ENCODE peak calls at places on chromosomes 1 and 21, in six cellular contexts. One of them, this sample, is unnamed.

GRCh38 chr1:11516961-11517635 is 38.1 kb downstream of the DISP3 start:
- DNase-seq in HCT116: no peak
- DNase-seq in IMR-90: no peak
- DNase-seq in vagina: no peak
- DNase-seq in breast epithelium: peak
- DNase-seq in stomach: no peak
- DNase-seq in this sample: no peak

GRCh38 chr1:54645806-54646676 is 4.5 kb downstream of the MROH7 start:
- DNase-seq in HCT116: no peak
- DNase-seq in IMR-90: peak
- DNase-seq in vagina: no peak
- DNase-seq in breast epithelium: no peak
- DNase-seq in stomach: no peak
- DNase-seq in this sample: no peak

GRCh38 chr1:234600418-234601216 is 9.4 kb downstream of the IRF2BP2 start:
- DNase-seq in HCT116: peak
- DNase-seq in IMR-90: no peak
- DNase-seq in vagina: no peak
- DNase-seq in breast epithelium: no peak
- DNase-seq in stomach: peak
- DNase-seq in this sample: no peak

GRCh38 chr1:32898958-32899357 is 2.2 kb downstream of the TMEM54 start:
- DNase-seq in HCT116: no peak
- DNase-seq in IMR-90: no peak
- DNase-seq in vagina: no peak
- DNase-seq in breast epithelium: no peak
- DNase-seq in stomach: no peak
- DNase-seq in this sample: no peak

GRCh38 chr1:221606216-221606615 is 135.7 kb downstream of the DUSP10 start:
- DNase-seq in HCT116: no peak
- DNase-seq in IMR-90: no peak
- DNase-seq in vagina: no peak
- DNase-seq in breast epithelium: no peak
- DNase-seq in stomach: no peak
- DNase-seq in this sample: no peak

GRCh38 chr1:37765937-37766664 is 1.2 kb upstream of the EPHA10 start:
- DNase-seq in HCT116: peak
- DNase-seq in IMR-90: no peak
- DNase-seq in vagina: no peak
- DNase-seq in breast epithelium: no peak
- DNase-seq in stomach: no peak
- DNase-seq in this sample: no peak

GRCh38 chr21:34936874-34937563 is 112.1 kb downstream of the RUNX1 start:
- DNase-seq in HCT116: no peak
- DNase-seq in IMR-90: no peak
- DNase-seq in vagina: no peak
- DNase-seq in breast epithelium: no peak
- DNase-seq in stomach: no peak
- DNase-seq in this sample: no peak

GRCh38 chr1:221766210-221766609 is 24.3 kb upstream of the DUSP10 start:
- DNase-seq in HCT116: no peak
- DNase-seq in IMR-90: peak
- DNase-seq in vagina: no peak
- DNase-seq in breast epithelium: no peak
- DNase-seq in stomach: no peak
- DNase-seq in this sample: no peak

GRCh38 chr1:165481820-165482532 is 37.0 kb upstream of the RXRG start:
- DNase-seq in HCT116: peak
- DNase-seq in IMR-90: peak
- DNase-seq in vagina: no peak
- DNase-seq in breast epithelium: no peak
- DNase-seq in stomach: peak
- DNase-seq in this sample: no peak

GRCh38 chr1:70877343-70877742 is 170.3 kb downstream of the PTGER3 start:
- DNase-seq in HCT116: no peak
- DNase-seq in IMR-90: no peak
- DNase-seq in vagina: no peak
- DNase-seq in breast epithelium: no peak
- DNase-seq in stomach: no peak
- DNase-seq in this sample: no peak

GRCh38 chr1:228410015-228410414 is 3.4 kb upstream of the TRIM11 start:
- DNase-seq in HCT116: no peak
- DNase-seq in IMR-90: peak
- DNase-seq in vagina: no peak
- DNase-seq in breast epithelium: no peak
- DNase-seq in stomach: no peak
- DNase-seq in this sample: peak

GRCh38 chr1:167650266-167651160 is 20.5 kb downstream of the RCSD1 start:
- DNase-seq in HCT116: no peak
- DNase-seq in IMR-90: no peak
- DNase-seq in vagina: no peak
- DNase-seq in breast epithelium: no peak
- DNase-seq in stomach: no peak
- DNase-seq in this sample: peak

GRCh38 chr1:245512181-245512888 is 357.6 kb downstream of the KIF26B start:
- DNase-seq in HCT116: no peak
- DNase-seq in IMR-90: no peak
- DNase-seq in vagina: no peak
- DNase-seq in breast epithelium: no peak
- DNase-seq in stomach: no peak
- DNase-seq in this sample: no peak

GRCh38 chr1:2087766-2088165 is 37.6 kb downstream of the PRKCZ start:
- DNase-seq in HCT116: no peak
- DNase-seq in IMR-90: no peak
- DNase-seq in vagina: no peak
- DNase-seq in breast epithelium: no peak
- DNase-seq in stomach: no peak
- DNase-seq in this sample: no peak

GRCh38 chr1:212364985-212365384 is 49.7 kb downstream of the PACC1 start:
- DNase-seq in HCT116: no peak
- DNase-seq in IMR-90: peak
- DNase-seq in vagina: no peak
- DNase-seq in breast epithelium: no peak
- DNase-seq in stomach: no peak
- DNase-seq in this sample: no peak

DNA sequence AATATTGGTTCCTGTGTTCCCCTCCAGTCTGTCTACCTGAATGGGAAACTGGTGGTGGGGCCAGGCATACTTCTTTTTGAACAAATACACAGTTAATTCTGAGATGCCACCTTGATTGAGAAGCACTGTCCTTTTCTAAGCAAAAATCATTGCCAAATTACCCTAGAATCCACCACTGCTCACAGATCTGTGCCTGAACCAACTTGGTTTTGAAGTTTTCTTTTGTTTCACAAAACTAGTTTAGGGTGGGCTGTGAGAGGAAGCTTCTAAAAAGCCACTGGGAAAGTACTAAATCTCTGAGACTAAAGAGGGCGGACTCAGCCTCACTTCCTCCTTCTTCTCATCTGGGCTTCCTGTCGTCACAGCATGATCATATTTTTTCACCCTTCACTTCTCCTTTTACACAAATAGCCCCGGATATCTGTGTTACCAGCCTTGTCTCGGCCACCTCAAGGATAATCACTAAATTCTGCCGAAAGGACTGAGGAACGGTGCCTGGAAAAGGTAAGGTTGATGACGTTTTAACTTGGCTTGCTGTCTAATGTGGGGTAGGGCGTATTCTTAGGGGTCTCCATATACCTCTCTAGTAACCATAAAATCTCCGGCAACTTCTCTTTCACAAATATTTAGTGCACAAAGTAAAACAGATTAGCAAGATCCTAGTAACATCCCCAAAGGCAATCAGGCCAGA is at the start of gene CD53:
- DNase-seq in HCT116: no peak
- DNase-seq in IMR-90: no peak
- DNase-seq in vagina: no peak
- DNase-seq in breast epithelium: no peak
- DNase-seq in stomach: no peak
- DNase-seq in this sample: no peak
- TF ChIP-seq POLR2A in HCT116: no peak
- TF ChIP-seq POLR2A in IMR-90: no peak
- TF ChIP-seq POLR2A in vagina: no peak
- TF ChIP-seq POLR2A in breast epithelium: no peak
- TF ChIP-seq POLR2A in stomach: no peak
- TF ChIP-seq POLR2A in this sample: peak

DNA sequence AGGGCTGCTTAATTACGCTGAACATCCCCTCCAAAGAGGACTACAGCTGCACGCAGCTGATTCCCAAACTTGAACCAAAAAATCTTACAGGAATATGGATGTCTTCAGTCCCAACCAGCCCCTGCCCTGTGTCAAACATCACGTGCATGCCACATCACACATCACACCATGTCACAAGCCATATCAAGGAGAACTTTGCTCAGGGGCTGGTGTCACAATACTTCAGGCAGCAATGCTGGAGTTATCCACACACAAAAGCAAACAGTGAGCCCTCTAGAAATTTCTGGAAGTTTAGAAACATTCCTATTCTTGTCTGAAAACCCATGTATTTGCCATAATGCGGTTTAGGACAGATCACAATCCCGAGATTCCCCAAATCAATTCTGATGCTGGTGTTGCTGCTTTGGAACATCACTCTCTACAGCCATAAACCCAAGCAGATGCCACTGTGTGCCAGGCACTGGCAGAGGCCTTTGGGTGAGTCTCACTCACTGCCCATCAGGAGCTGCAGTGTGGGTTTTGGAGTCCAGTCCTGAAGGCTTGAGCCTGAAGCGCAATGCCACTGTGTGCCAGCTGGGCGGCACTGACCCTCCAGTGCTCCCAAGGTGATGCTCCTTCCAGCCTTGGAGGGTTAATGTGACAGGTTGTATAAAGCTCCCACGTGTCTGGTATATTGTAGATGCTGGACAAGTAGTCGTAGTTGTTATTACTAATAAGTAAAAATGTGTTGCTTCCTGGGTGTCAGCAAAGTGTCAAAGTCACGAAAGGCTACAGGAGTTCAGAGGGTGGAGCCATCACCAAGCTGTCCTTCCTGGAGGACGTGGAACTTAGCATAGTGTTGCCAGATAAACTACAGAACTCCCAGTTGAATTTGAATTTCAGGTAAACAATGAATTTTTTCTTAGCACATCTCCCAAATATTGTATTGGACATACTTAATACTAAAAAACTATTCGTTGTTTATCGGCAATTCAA is 20.1 kb upstream of the EFNA1 start:
- DNase-seq in HCT116: no peak
- DNase-seq in IMR-90: no peak
- DNase-seq in vagina: no peak
- DNase-seq in breast epithelium: no peak
- DNase-seq in stomach: no peak
- DNase-seq in this sample: peak
- TF ChIP-seq POLR2A in HCT116: no peak
- TF ChIP-seq POLR2A in IMR-90: no peak
- TF ChIP-seq POLR2A in vagina: no peak
- TF ChIP-seq POLR2A in breast epithelium: no peak
- TF ChIP-seq POLR2A in stomach: no peak
- TF ChIP-seq POLR2A in this sample: no peak

GRCh38 chr1:203009185-203009584 is 2.0 kb downstream of the TMEM183A start:
- DNase-seq in HCT116: no peak
- DNase-seq in IMR-90: peak
- DNase-seq in vagina: no peak
- DNase-seq in breast epithelium: no peak
- DNase-seq in stomach: no peak
- DNase-seq in this sample: no peak

GRCh38 chr1:203011582-203011981 is 4.4 kb downstream of the TMEM183A start:
- DNase-seq in HCT116: no peak
- DNase-seq in IMR-90: no peak
- DNase-seq in vagina: no peak
- DNase-seq in breast epithelium: no peak
- DNase-seq in stomach: no peak
- DNase-seq in this sample: no peak

GRCh38 chr1:203001986-203002385 is 5.2 kb upstream of the TMEM183A start:
- DNase-seq in HCT116: no peak
- DNase-seq in IMR-90: no peak
- DNase-seq in vagina: no peak
- DNase-seq in breast epithelium: no peak
- DNase-seq in stomach: no peak
- DNase-seq in this sample: no peak

GRCh38 chr1:203002951-203003350 is 4.2 kb upstream of the TMEM183A start:
- DNase-seq in HCT116: no peak
- DNase-seq in IMR-90: no peak
- DNase-seq in vagina: no peak
- DNase-seq in breast epithelium: no peak
- DNase-seq in stomach: no peak
- DNase-seq in this sample: no peak

DNA sequence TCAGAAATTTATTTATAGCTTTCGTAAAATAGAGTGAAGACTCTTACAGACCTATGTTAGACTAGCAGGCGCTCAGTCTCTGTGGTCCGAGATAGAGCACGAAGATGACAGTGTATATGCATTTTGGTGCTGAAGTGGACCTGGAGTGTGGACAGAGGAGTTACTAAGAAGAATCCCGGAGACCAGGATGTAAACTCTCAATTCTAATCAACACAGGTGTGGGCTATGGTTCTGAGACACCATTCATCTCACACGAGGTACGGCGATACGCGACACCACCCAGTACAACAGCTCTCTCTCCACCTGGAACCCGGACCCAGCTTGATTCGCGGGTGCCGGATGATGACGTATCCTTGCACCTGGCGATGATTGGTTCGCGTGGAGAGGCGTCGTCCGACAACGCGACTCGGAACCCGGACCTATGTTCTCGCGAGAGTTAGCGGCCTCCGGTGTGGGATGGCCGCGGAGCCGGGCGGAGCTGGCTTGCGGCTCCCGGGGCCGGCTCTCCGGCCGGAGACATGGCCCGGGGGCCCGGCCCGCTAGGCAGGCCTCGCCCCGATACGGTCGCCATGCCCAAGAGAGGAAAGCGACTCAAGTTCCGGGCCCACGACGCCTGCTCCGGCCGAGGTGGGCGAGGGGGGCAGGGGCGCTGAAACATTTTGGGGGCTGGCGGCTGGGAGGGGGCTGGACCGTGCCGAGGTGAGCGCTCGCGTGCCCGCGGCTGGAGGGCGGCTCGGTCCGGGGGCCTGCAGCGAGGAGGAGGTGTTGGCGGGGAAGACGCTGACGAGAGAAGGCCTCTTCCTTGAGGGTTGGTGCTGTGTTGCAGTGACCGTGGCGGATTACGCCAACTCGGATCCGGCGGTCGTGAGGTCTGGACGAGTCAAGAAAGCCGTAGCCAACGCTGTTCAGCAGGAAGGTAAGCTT is at the start of gene TMEM183A:
- DNase-seq in HCT116: peak
- DNase-seq in IMR-90: peak
- DNase-seq in vagina: no peak
- DNase-seq in breast epithelium: peak
- DNase-seq in stomach: peak
- DNase-seq in this sample: peak
- TF ChIP-seq POLR2A in HCT116: peak
- TF ChIP-seq POLR2A in IMR-90: peak
- TF ChIP-seq POLR2A in vagina: peak
- TF ChIP-seq POLR2A in breast epithelium: no peak
- TF ChIP-seq POLR2A in stomach: no peak
- TF ChIP-seq POLR2A in this sample: peak

GRCh38 chr1:26560403-26560780 is 30.8 kb downstream of the RPS6KA1 start:
- DNase-seq in HCT116: no peak
- DNase-seq in IMR-90: no peak
- DNase-seq in vagina: no peak
- DNase-seq in breast epithelium: no peak
- DNase-seq in stomach: no peak
- DNase-seq in this sample: no peak
- TF ChIP-seq POLR2A in HCT116: no peak
- TF ChIP-seq POLR2A in IMR-90: no peak
- TF ChIP-seq POLR2A in vagina: no peak
- TF ChIP-seq POLR2A in breast epithelium: no peak
- TF ChIP-seq POLR2A in stomach: no peak
- TF ChIP-seq POLR2A in this sample: no peak

This sample was measured in upper lobe of left lung.